ENCODE peak calls at places on chromosomes 5 and 9, in eight cellular contexts. One of them, this sample, is unnamed.

GRCh38 chr5:134453016-134453415 is 41.3 kb upstream of the CDKN2AIPNL start:
- DNase-seq in Calu3: no peak
- DNase-seq in fibroblast of pulmonary artery: peak; percentile 77
- DNase-seq in RWPE1: no peak
- DNase-seq in cardiac muscle cell: peak; percentile 47
- DNase-seq in fibroblast of the aortic adventitia: peak; percentile 79
- DNase-seq in uterus: no peak
- DNase-seq in gastrocnemius medialis: no peak
- DNase-seq in this sample: no peak

GRCh38 chr9:136024286-136024685 is 63.1 kb upstream of the UBAC1 start:
- DNase-seq in Calu3: no peak
- DNase-seq in fibroblast of pulmonary artery: peak; percentile 22
- DNase-seq in RWPE1: no peak
- DNase-seq in cardiac muscle cell: no peak
- DNase-seq in fibroblast of the aortic adventitia: no peak
- DNase-seq in uterus: peak; percentile 11
- DNase-seq in gastrocnemius medialis: no peak
- DNase-seq in this sample: no peak

GRCh38 chr5:105168806-105169205 is 1606.2 kb upstream of the NUDT12 start:
- DNase-seq in Calu3: no peak
- DNase-seq in fibroblast of pulmonary artery: no peak
- DNase-seq in RWPE1: no peak
- DNase-seq in cardiac muscle cell: no peak
- DNase-seq in fibroblast of the aortic adventitia: no peak
- DNase-seq in uterus: no peak
- DNase-seq in gastrocnemius medialis: no peak
- DNase-seq in this sample: no peak

GRCh38 chr9:124030969-124031451 is 19.4 kb downstream of the LHX2 start:
- DNase-seq in Calu3: no peak
- DNase-seq in fibroblast of pulmonary artery: peak; percentile 36
- DNase-seq in RWPE1: no peak
- DNase-seq in cardiac muscle cell: peak; percentile 69
- DNase-seq in fibroblast of the aortic adventitia: no peak
- DNase-seq in uterus: no peak
- DNase-seq in gastrocnemius medialis: no peak
- DNase-seq in this sample: no peak

GRCh38 chr5:39758426-39758825 is 333.6 kb upstream of the DAB2 start:
- DNase-seq in Calu3: no peak
- DNase-seq in fibroblast of pulmonary artery: peak; percentile 21
- DNase-seq in RWPE1: no peak
- DNase-seq in cardiac muscle cell: peak; percentile 32
- DNase-seq in fibroblast of the aortic adventitia: no peak
- DNase-seq in uterus: no peak
- DNase-seq in gastrocnemius medialis: no peak
- DNase-seq in this sample: no peak

GRCh38 chr9:72271617-72272478 is 93.2 kb downstream of the ZFAND5 start:
- DNase-seq in Calu3: peak; percentile 51
- DNase-seq in fibroblast of pulmonary artery: peak; percentile 66
- DNase-seq in RWPE1: peak; percentile 80
- DNase-seq in cardiac muscle cell: peak; percentile 64
- DNase-seq in fibroblast of the aortic adventitia: peak; percentile 66
- DNase-seq in uterus: peak; percentile 18
- DNase-seq in gastrocnemius medialis: peak; percentile 15
- DNase-seq in this sample: no peak

GRCh38 chr5:95554331-95554646 is 488 bp downstream of the SKIC3 start:
- DNase-seq in Calu3: no peak
- DNase-seq in fibroblast of pulmonary artery: peak; percentile 50
- DNase-seq in RWPE1: no peak
- DNase-seq in cardiac muscle cell: no peak
- DNase-seq in fibroblast of the aortic adventitia: no peak
- DNase-seq in uterus: no peak
- DNase-seq in gastrocnemius medialis: no peak
- DNase-seq in this sample: no peak

GRCh38 chr9:14424983-14425382 is 111.0 kb upstream of the NFIB start:
- DNase-seq in Calu3: no peak
- DNase-seq in fibroblast of pulmonary artery: peak; percentile 20
- DNase-seq in RWPE1: no peak
- DNase-seq in cardiac muscle cell: peak; percentile 55
- DNase-seq in fibroblast of the aortic adventitia: no peak
- DNase-seq in uterus: no peak
- DNase-seq in gastrocnemius medialis: no peak
- DNase-seq in this sample: no peak

GRCh38 chr5:160230686-160231527 is 1.6 kb downstream of the FABP6 start:
- DNase-seq in Calu3: peak; percentile 25
- DNase-seq in fibroblast of pulmonary artery: peak; percentile 46
- DNase-seq in RWPE1: no peak
- DNase-seq in cardiac muscle cell: peak; percentile 27
- DNase-seq in fibroblast of the aortic adventitia: peak; percentile 86
- DNase-seq in uterus: no peak
- DNase-seq in gastrocnemius medialis: no peak
- DNase-seq in this sample: no peak

GRCh38 chr5:72908666-72909065 is 47.2 kb upstream of the FCHO2 start:
- DNase-seq in Calu3: no peak
- DNase-seq in fibroblast of pulmonary artery: no peak
- DNase-seq in RWPE1: no peak
- DNase-seq in cardiac muscle cell: no peak
- DNase-seq in fibroblast of the aortic adventitia: no peak
- DNase-seq in uterus: no peak
- DNase-seq in gastrocnemius medialis: no peak
- DNase-seq in this sample: no peak

GRCh38 chr9:78507008-78507407 is 210.1 kb downstream of the PSAT1 start:
- DNase-seq in Calu3: no peak
- DNase-seq in fibroblast of pulmonary artery: no peak
- DNase-seq in RWPE1: no peak
- DNase-seq in cardiac muscle cell: no peak
- DNase-seq in fibroblast of the aortic adventitia: no peak
- DNase-seq in uterus: no peak
- DNase-seq in gastrocnemius medialis: no peak
- DNase-seq in this sample: no peak

GRCh38 chr9:79581794-79582193 is 10.0 kb downstream of the TLE4 start:
- DNase-seq in Calu3: no peak
- DNase-seq in fibroblast of pulmonary artery: peak; percentile 75
- DNase-seq in RWPE1: no peak
- DNase-seq in cardiac muscle cell: peak; percentile 83
- DNase-seq in fibroblast of the aortic adventitia: peak; percentile 60
- DNase-seq in uterus: no peak
- DNase-seq in gastrocnemius medialis: no peak
- DNase-seq in this sample: no peak

GRCh38 chr9:36293918-36294317 is 35.7 kb upstream of the GNE start:
- DNase-seq in Calu3: no peak
- DNase-seq in fibroblast of pulmonary artery: no peak
- DNase-seq in RWPE1: no peak
- DNase-seq in cardiac muscle cell: no peak
- DNase-seq in fibroblast of the aortic adventitia: no peak
- DNase-seq in uterus: no peak
- DNase-seq in gastrocnemius medialis: no peak
- DNase-seq in this sample: no peak

GRCh38 chr5:9015937-9016270 is 530.0 kb downstream of the SEMA5A start:
- DNase-seq in Calu3: no peak
- DNase-seq in fibroblast of pulmonary artery: peak; percentile 30
- DNase-seq in RWPE1: no peak
- DNase-seq in cardiac muscle cell: peak; percentile 33
- DNase-seq in fibroblast of the aortic adventitia: no peak
- DNase-seq in uterus: no peak
- DNase-seq in gastrocnemius medialis: no peak
- DNase-seq in this sample: no peak

GRCh38 chr5:151234476-151235238 is 10.8 kb upstream of the CCDC69 start:
- DNase-seq in Calu3: peak; percentile 30
- DNase-seq in fibroblast of pulmonary artery: peak; percentile 93
- DNase-seq in RWPE1: no peak
- DNase-seq in cardiac muscle cell: peak; percentile 96
- DNase-seq in fibroblast of the aortic adventitia: peak; percentile 33
- DNase-seq in uterus: peak; percentile 82
- DNase-seq in gastrocnemius medialis: peak; percentile 70
- DNase-seq in this sample: no peak

GRCh38 chr5:112419596-112420110 is 576 bp upstream of the EPB41L4A start:
- DNase-seq in Calu3: peak; percentile 79
- DNase-seq in fibroblast of pulmonary artery: peak; percentile 33
- DNase-seq in RWPE1: peak; percentile 68
- DNase-seq in cardiac muscle cell: peak; percentile 55
- DNase-seq in fibroblast of the aortic adventitia: no peak
- DNase-seq in uterus: peak; percentile 46
- DNase-seq in gastrocnemius medialis: peak; percentile 7
- DNase-seq in this sample: no peak

GRCh38 chr5:90866333-90866732 is 307.7 kb downstream of the ADGRV1 start:
- DNase-seq in Calu3: no peak
- DNase-seq in fibroblast of pulmonary artery: peak; percentile 53
- DNase-seq in RWPE1: peak; percentile 58
- DNase-seq in cardiac muscle cell: peak; percentile 52
- DNase-seq in fibroblast of the aortic adventitia: peak; percentile 56
- DNase-seq in uterus: no peak
- DNase-seq in gastrocnemius medialis: no peak
- DNase-seq in this sample: no peak

GRCh38 chr5:90866915-90867715 is 308.5 kb downstream of the ADGRV1 start:
- DNase-seq in Calu3: no peak
- DNase-seq in fibroblast of pulmonary artery: peak; percentile 49
- DNase-seq in RWPE1: no peak
- DNase-seq in cardiac muscle cell: peak; percentile 33
- DNase-seq in fibroblast of the aortic adventitia: peak; percentile 41
- DNase-seq in uterus: no peak
- DNase-seq in gastrocnemius medialis: no peak
- DNase-seq in this sample: no peak

GRCh38 chr5:90865194-90865593 is 306.6 kb downstream of the ADGRV1 start:
- DNase-seq in Calu3: no peak
- DNase-seq in fibroblast of pulmonary artery: no peak
- DNase-seq in RWPE1: no peak
- DNase-seq in cardiac muscle cell: no peak
- DNase-seq in fibroblast of the aortic adventitia: no peak
- DNase-seq in uterus: no peak
- DNase-seq in gastrocnemius medialis: no peak
- DNase-seq in this sample: no peak

GRCh38 chr5:90861843-90862586 is 303.4 kb downstream of the ADGRV1 start:
- DNase-seq in Calu3: no peak
- DNase-seq in fibroblast of pulmonary artery: no peak
- DNase-seq in RWPE1: no peak
- DNase-seq in cardiac muscle cell: no peak
- DNase-seq in fibroblast of the aortic adventitia: no peak
- DNase-seq in uterus: no peak
- DNase-seq in gastrocnemius medialis: no peak
- DNase-seq in this sample: no peak
- TF ChIP-seq CTCF in Calu3: peak; percentile 35
- TF ChIP-seq CTCF in fibroblast of pulmonary artery: no peak
- TF ChIP-seq CTCF in RWPE1: peak; percentile 29
- TF ChIP-seq CTCF in cardiac muscle cell: no peak
- TF ChIP-seq CTCF in fibroblast of the aortic adventitia: no peak
- TF ChIP-seq CTCF in uterus: no peak
- TF ChIP-seq CTCF in gastrocnemius medialis: no peak
- TF ChIP-seq CTCF in this sample: peak; percentile 45

GRCh38 chr5:132506094-132506692 is 15.6 kb upstream of the IRF1 start:
- DNase-seq in Calu3: peak; percentile 48
- DNase-seq in fibroblast of pulmonary artery: peak; percentile 91
- DNase-seq in RWPE1: peak; percentile 77
- DNase-seq in cardiac muscle cell: peak; percentile 95
- DNase-seq in fibroblast of the aortic adventitia: peak; percentile 97
- DNase-seq in uterus: peak; percentile 24
- DNase-seq in gastrocnemius medialis: no peak
- DNase-seq in this sample: no peak
- TF ChIP-seq CTCF in Calu3: peak; percentile 46
- TF ChIP-seq CTCF in fibroblast of pulmonary artery: peak; percentile 81
- TF ChIP-seq CTCF in RWPE1: peak; percentile 79
- TF ChIP-seq CTCF in cardiac muscle cell: peak; percentile 77
- TF ChIP-seq CTCF in fibroblast of the aortic adventitia: peak; percentile 81
- TF ChIP-seq CTCF in uterus: peak; percentile 50
- TF ChIP-seq CTCF in gastrocnemius medialis: no peak
- TF ChIP-seq CTCF in this sample: peak; percentile 82

GRCh38 chr5:42228279-42228678 is 195.0 kb upstream of the GHR start:
- DNase-seq in Calu3: no peak
- DNase-seq in fibroblast of pulmonary artery: no peak
- DNase-seq in RWPE1: no peak
- DNase-seq in cardiac muscle cell: no peak
- DNase-seq in fibroblast of the aortic adventitia: no peak
- DNase-seq in uterus: no peak
- DNase-seq in gastrocnemius medialis: no peak
- DNase-seq in this sample: no peak
- TF ChIP-seq CTCF in Calu3: no peak
- TF ChIP-seq CTCF in fibroblast of pulmonary artery: no peak
- TF ChIP-seq CTCF in RWPE1: no peak
- TF ChIP-seq CTCF in cardiac muscle cell: no peak
- TF ChIP-seq CTCF in fibroblast of the aortic adventitia: no peak
- TF ChIP-seq CTCF in uterus: no peak
- TF ChIP-seq CTCF in gastrocnemius medialis: no peak
- TF ChIP-seq CTCF in this sample: no peak

GRCh38 chr5:154396128-154396527 is 49.7 kb upstream of the SAP30L start:
- DNase-seq in Calu3: no peak
- DNase-seq in fibroblast of pulmonary artery: no peak
- DNase-seq in RWPE1: no peak
- DNase-seq in cardiac muscle cell: no peak
- DNase-seq in fibroblast of the aortic adventitia: no peak
- DNase-seq in uterus: no peak
- DNase-seq in gastrocnemius medialis: no peak
- DNase-seq in this sample: no peak

GRCh38 chr5:154395407-154396106 is 50.2 kb upstream of the SAP30L start:
- DNase-seq in Calu3: peak; percentile 80
- DNase-seq in fibroblast of pulmonary artery: peak; percentile 41
- DNase-seq in RWPE1: peak; percentile 89
- DNase-seq in cardiac muscle cell: peak; percentile 57
- DNase-seq in fibroblast of the aortic adventitia: no peak
- DNase-seq in uterus: peak; percentile 25
- DNase-seq in gastrocnemius medialis: no peak
- DNase-seq in this sample: no peak

GRCh38 chr5:154400678-154401077 is 45.1 kb upstream of the SAP30L start:
- DNase-seq in Calu3: no peak
- DNase-seq in fibroblast of pulmonary artery: no peak
- DNase-seq in RWPE1: no peak
- DNase-seq in cardiac muscle cell: no peak
- DNase-seq in fibroblast of the aortic adventitia: no peak
- DNase-seq in uterus: no peak
- DNase-seq in gastrocnemius medialis: no peak
- DNase-seq in this sample: no peak

GRCh38 chr5:154394328-154394727 is 51.5 kb upstream of the SAP30L start:
- DNase-seq in Calu3: peak; percentile 50
- DNase-seq in fibroblast of pulmonary artery: no peak
- DNase-seq in RWPE1: peak; percentile 15
- DNase-seq in cardiac muscle cell: no peak
- DNase-seq in fibroblast of the aortic adventitia: no peak
- DNase-seq in uterus: no peak
- DNase-seq in gastrocnemius medialis: no peak
- DNase-seq in this sample: no peak

DNA sequence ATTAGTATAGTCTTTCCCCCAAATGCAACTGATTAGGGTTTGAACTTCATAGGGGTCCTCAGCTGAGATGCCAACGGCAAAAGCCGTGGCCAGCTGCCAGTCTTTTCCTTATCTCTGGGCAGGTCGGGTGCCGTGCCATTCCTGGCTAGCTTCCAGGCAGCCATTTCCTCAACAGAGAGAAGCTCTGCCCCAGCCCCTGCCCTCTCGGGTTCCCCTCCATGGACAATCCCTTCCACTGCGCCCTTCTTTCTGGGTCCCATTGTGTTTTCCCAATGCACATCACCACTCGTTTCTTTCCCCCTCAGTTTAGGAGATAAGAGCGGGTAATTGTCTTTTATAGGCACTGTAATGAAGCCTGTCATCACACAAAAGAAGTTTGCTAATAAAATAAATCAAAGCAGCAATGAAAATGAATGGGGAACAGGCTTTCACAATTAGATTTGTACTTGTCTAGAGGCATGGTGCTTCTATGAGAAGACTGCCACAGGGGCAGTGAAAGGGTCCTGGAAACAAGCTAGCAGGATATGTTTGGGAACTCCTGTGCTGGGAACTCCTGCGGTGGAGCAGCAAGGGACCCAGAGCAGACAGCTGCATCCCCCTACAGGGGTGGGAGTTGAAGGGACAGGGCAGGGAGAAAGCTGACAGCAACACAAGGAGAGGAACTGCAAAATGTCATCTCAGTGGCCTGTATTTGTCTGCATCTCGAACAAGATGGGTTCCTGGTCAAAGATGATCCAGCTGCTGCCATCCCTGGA is 48.0 kb upstream of the SAP30L start:
- DNase-seq in Calu3: peak; percentile 86
- DNase-seq in fibroblast of pulmonary artery: no peak
- DNase-seq in RWPE1: no peak
- DNase-seq in cardiac muscle cell: no peak
- DNase-seq in fibroblast of the aortic adventitia: no peak
- DNase-seq in uterus: no peak
- DNase-seq in gastrocnemius medialis: no peak
- DNase-seq in this sample: no peak
- TF ChIP-seq CTCF in Calu3: peak; percentile 36
- TF ChIP-seq CTCF in fibroblast of pulmonary artery: no peak
- TF ChIP-seq CTCF in RWPE1: no peak
- TF ChIP-seq CTCF in cardiac muscle cell: no peak
- TF ChIP-seq CTCF in fibroblast of the aortic adventitia: no peak
- TF ChIP-seq CTCF in uterus: no peak
- TF ChIP-seq CTCF in gastrocnemius medialis: no peak
- TF ChIP-seq CTCF in this sample: no peak